ENCODE peak calls at places on chromosome 17, in seven cellular contexts. One of them, this sample, is unnamed.

GRCh38 chr17:75785770-75786538 is 1.3 kb downstream of the UNK start:
- DNase-seq in NCI-H69: peak
- DNase-seq in osteocyte: no peak
- DNase-seq in fibroblast of the aortic adventitia: peak
- DNase-seq in heart right ventricle: no peak
- DNase-seq in activated T-helper 2 cell treated with anti-CD3 and anti-CD28 coated beads, Interferon-gamma antibody, Interleukin-2, Interleukin-4, amounts not matched to agents 10 μg/mL and 5 μg/mL and 100 μg/mL, durations not matched to agents 14 hours and 24 hours and 36 hours: no peak
- DNase-seq in endothelial cell: no peak
- DNase-seq in this sample: no peak

GRCh38 chr17:688100-688989 is 26.3 kb downstream of the VPS53 start:
- DNase-seq in NCI-H69: no peak
- DNase-seq in osteocyte: no peak
- DNase-seq in fibroblast of the aortic adventitia: peak
- DNase-seq in heart right ventricle: peak
- DNase-seq in activated T-helper 2 cell treated with anti-CD3 and anti-CD28 coated beads, Interferon-gamma antibody, Interleukin-2, Interleukin-4, amounts not matched to agents 10 μg/mL and 5 μg/mL and 100 μg/mL, durations not matched to agents 14 hours and 24 hours and 36 hours: no peak
- DNase-seq in endothelial cell: peak
- DNase-seq in this sample: no peak

GRCh38 chr17:74130841-74131240 is 72.6 kb upstream of the RPL38 start:
- DNase-seq in NCI-H69: no peak
- DNase-seq in osteocyte: no peak
- DNase-seq in fibroblast of the aortic adventitia: no peak
- DNase-seq in heart right ventricle: no peak
- DNase-seq in activated T-helper 2 cell treated with anti-CD3 and anti-CD28 coated beads, Interferon-gamma antibody, Interleukin-2, Interleukin-4, amounts not matched to agents 10 μg/mL and 5 μg/mL and 100 μg/mL, durations not matched to agents 14 hours and 24 hours and 36 hours: no peak
- DNase-seq in endothelial cell: no peak
- DNase-seq in this sample: no peak

GRCh38 chr17:61594294-61594825 is 3.3 kb upstream of the NACA2 start:
- DNase-seq in NCI-H69: peak
- DNase-seq in osteocyte: no peak
- DNase-seq in fibroblast of the aortic adventitia: no peak
- DNase-seq in heart right ventricle: no peak
- DNase-seq in activated T-helper 2 cell treated with anti-CD3 and anti-CD28 coated beads, Interferon-gamma antibody, Interleukin-2, Interleukin-4, amounts not matched to agents 10 μg/mL and 5 μg/mL and 100 μg/mL, durations not matched to agents 14 hours and 24 hours and 36 hours: no peak
- DNase-seq in endothelial cell: no peak
- DNase-seq in this sample: no peak

GRCh38 chr17:43528988-43529814 is 16.9 kb downstream of the ETV4 start:
- DNase-seq in NCI-H69: no peak
- DNase-seq in osteocyte: no peak
- DNase-seq in fibroblast of the aortic adventitia: no peak
- DNase-seq in heart right ventricle: no peak
- DNase-seq in activated T-helper 2 cell treated with anti-CD3 and anti-CD28 coated beads, Interferon-gamma antibody, Interleukin-2, Interleukin-4, amounts not matched to agents 10 μg/mL and 5 μg/mL and 100 μg/mL, durations not matched to agents 14 hours and 24 hours and 36 hours: no peak
- DNase-seq in endothelial cell: no peak
- DNase-seq in this sample: no peak

GRCh38 chr17:48728232-48729231 is at the start of gene HOXB13:
- DNase-seq in NCI-H69: peak
- DNase-seq in osteocyte: no peak
- DNase-seq in fibroblast of the aortic adventitia: peak
- DNase-seq in heart right ventricle: no peak
- DNase-seq in activated T-helper 2 cell treated with anti-CD3 and anti-CD28 coated beads, Interferon-gamma antibody, Interleukin-2, Interleukin-4, amounts not matched to agents 10 μg/mL and 5 μg/mL and 100 μg/mL, durations not matched to agents 14 hours and 24 hours and 36 hours: no peak
- DNase-seq in endothelial cell: no peak
- DNase-seq in this sample: no peak

GRCh38 chr17:20080513-20080912 is 71.4 kb downstream of the SPECC1 start:
- DNase-seq in NCI-H69: no peak
- DNase-seq in osteocyte: peak
- DNase-seq in fibroblast of the aortic adventitia: no peak
- DNase-seq in heart right ventricle: no peak
- DNase-seq in activated T-helper 2 cell treated with anti-CD3 and anti-CD28 coated beads, Interferon-gamma antibody, Interleukin-2, Interleukin-4, amounts not matched to agents 10 μg/mL and 5 μg/mL and 100 μg/mL, durations not matched to agents 14 hours and 24 hours and 36 hours: no peak
- DNase-seq in endothelial cell: no peak
- DNase-seq in this sample: no peak

GRCh38 chr17:34527908-34528470 is 51.4 kb upstream of the TMEM132E start:
- DNase-seq in NCI-H69: peak
- DNase-seq in osteocyte: no peak
- DNase-seq in fibroblast of the aortic adventitia: no peak
- DNase-seq in heart right ventricle: no peak
- DNase-seq in activated T-helper 2 cell treated with anti-CD3 and anti-CD28 coated beads, Interferon-gamma antibody, Interleukin-2, Interleukin-4, amounts not matched to agents 10 μg/mL and 5 μg/mL and 100 μg/mL, durations not matched to agents 14 hours and 24 hours and 36 hours: no peak
- DNase-seq in endothelial cell: peak
- DNase-seq in this sample: no peak

GRCh38 chr17:70535986-70536385 is 366.7 kb downstream of the KCNJ2 start:
- DNase-seq in NCI-H69: no peak
- DNase-seq in osteocyte: no peak
- DNase-seq in fibroblast of the aortic adventitia: no peak
- DNase-seq in heart right ventricle: no peak
- DNase-seq in activated T-helper 2 cell treated with anti-CD3 and anti-CD28 coated beads, Interferon-gamma antibody, Interleukin-2, Interleukin-4, amounts not matched to agents 10 μg/mL and 5 μg/mL and 100 μg/mL, durations not matched to agents 14 hours and 24 hours and 36 hours: no peak
- DNase-seq in endothelial cell: no peak
- DNase-seq in this sample: no peak

GRCh38 chr17:81487487-81488275 is 24.9 kb downstream of the ACTG1 start:
- DNase-seq in NCI-H69: peak
- DNase-seq in osteocyte: no peak
- DNase-seq in fibroblast of the aortic adventitia: peak
- DNase-seq in heart right ventricle: peak
- DNase-seq in activated T-helper 2 cell treated with anti-CD3 and anti-CD28 coated beads, Interferon-gamma antibody, Interleukin-2, Interleukin-4, amounts not matched to agents 10 μg/mL and 5 μg/mL and 100 μg/mL, durations not matched to agents 14 hours and 24 hours and 36 hours: peak
- DNase-seq in endothelial cell: peak
- DNase-seq in this sample: peak

GRCh38 chr17:39022961-39023360 is 55.8 kb upstream of the FBXO47 start:
- DNase-seq in NCI-H69: no peak
- DNase-seq in osteocyte: no peak
- DNase-seq in fibroblast of the aortic adventitia: no peak
- DNase-seq in heart right ventricle: no peak
- DNase-seq in activated T-helper 2 cell treated with anti-CD3 and anti-CD28 coated beads, Interferon-gamma antibody, Interleukin-2, Interleukin-4, amounts not matched to agents 10 μg/mL and 5 μg/mL and 100 μg/mL, durations not matched to agents 14 hours and 24 hours and 36 hours: no peak
- DNase-seq in endothelial cell: no peak
- DNase-seq in this sample: no peak

GRCh38 chr17:72556944-72557826 is 436.4 kb downstream of the SOX9 start:
- DNase-seq in NCI-H69: peak
- DNase-seq in osteocyte: peak
- DNase-seq in fibroblast of the aortic adventitia: peak
- DNase-seq in heart right ventricle: peak
- DNase-seq in activated T-helper 2 cell treated with anti-CD3 and anti-CD28 coated beads, Interferon-gamma antibody, Interleukin-2, Interleukin-4, amounts not matched to agents 10 μg/mL and 5 μg/mL and 100 μg/mL, durations not matched to agents 14 hours and 24 hours and 36 hours: peak
- DNase-seq in endothelial cell: peak
- DNase-seq in this sample: peak

GRCh38 chr17:73635101-73635767 is 9.0 kb downstream of the SDK2 start:
- DNase-seq in NCI-H69: no peak
- DNase-seq in osteocyte: no peak
- DNase-seq in fibroblast of the aortic adventitia: no peak
- DNase-seq in heart right ventricle: no peak
- DNase-seq in activated T-helper 2 cell treated with anti-CD3 and anti-CD28 coated beads, Interferon-gamma antibody, Interleukin-2, Interleukin-4, amounts not matched to agents 10 μg/mL and 5 μg/mL and 100 μg/mL, durations not matched to agents 14 hours and 24 hours and 36 hours: no peak
- DNase-seq in endothelial cell: no peak
- DNase-seq in this sample: no peak

GRCh38 chr17:50184057-50184456 is 17.4 kb downstream of the COL1A1 start:
- DNase-seq in NCI-H69: peak
- DNase-seq in osteocyte: no peak
- DNase-seq in fibroblast of the aortic adventitia: peak
- DNase-seq in heart right ventricle: no peak
- DNase-seq in activated T-helper 2 cell treated with anti-CD3 and anti-CD28 coated beads, Interferon-gamma antibody, Interleukin-2, Interleukin-4, amounts not matched to agents 10 μg/mL and 5 μg/mL and 100 μg/mL, durations not matched to agents 14 hours and 24 hours and 36 hours: no peak
- DNase-seq in endothelial cell: no peak
- DNase-seq in this sample: no peak

GRCh38 chr17:7363311-7363710 is 8.4 kb downstream of the TMEM95 start:
- DNase-seq in NCI-H69: no peak
- DNase-seq in osteocyte: no peak
- DNase-seq in fibroblast of the aortic adventitia: no peak
- DNase-seq in heart right ventricle: no peak
- DNase-seq in activated T-helper 2 cell treated with anti-CD3 and anti-CD28 coated beads, Interferon-gamma antibody, Interleukin-2, Interleukin-4, amounts not matched to agents 10 μg/mL and 5 μg/mL and 100 μg/mL, durations not matched to agents 14 hours and 24 hours and 36 hours: no peak
- DNase-seq in endothelial cell: no peak
- DNase-seq in this sample: no peak

GRCh38 chr17:47254403-47254943 is 846 bp downstream of the ITGB3 start:
- DNase-seq in NCI-H69: peak
- DNase-seq in osteocyte: no peak
- DNase-seq in fibroblast of the aortic adventitia: no peak
- DNase-seq in heart right ventricle: no peak
- DNase-seq in activated T-helper 2 cell treated with anti-CD3 and anti-CD28 coated beads, Interferon-gamma antibody, Interleukin-2, Interleukin-4, amounts not matched to agents 10 μg/mL and 5 μg/mL and 100 μg/mL, durations not matched to agents 14 hours and 24 hours and 36 hours: no peak
- DNase-seq in endothelial cell: no peak
- DNase-seq in this sample: no peak

GRCh38 chr17:21204923-21205322 is 9.0 kb downstream of the TMEM11 start:
- DNase-seq in NCI-H69: no peak
- DNase-seq in osteocyte: no peak
- DNase-seq in fibroblast of the aortic adventitia: no peak
- DNase-seq in heart right ventricle: no peak
- DNase-seq in activated T-helper 2 cell treated with anti-CD3 and anti-CD28 coated beads, Interferon-gamma antibody, Interleukin-2, Interleukin-4, amounts not matched to agents 10 μg/mL and 5 μg/mL and 100 μg/mL, durations not matched to agents 14 hours and 24 hours and 36 hours: no peak
- DNase-seq in endothelial cell: no peak
- DNase-seq in this sample: no peak

GRCh38 chr17:50634123-50634914 is at the start of gene ABCC3:
- DNase-seq in NCI-H69: peak
- DNase-seq in osteocyte: no peak
- DNase-seq in fibroblast of the aortic adventitia: peak
- DNase-seq in heart right ventricle: no peak
- DNase-seq in activated T-helper 2 cell treated with anti-CD3 and anti-CD28 coated beads, Interferon-gamma antibody, Interleukin-2, Interleukin-4, amounts not matched to agents 10 μg/mL and 5 μg/mL and 100 μg/mL, durations not matched to agents 14 hours and 24 hours and 36 hours: no peak
- DNase-seq in endothelial cell: no peak
- DNase-seq in this sample: no peak

GRCh38 chr17:35856603-35857002 is 12.1 kb downstream of the HEATR9 start:
- DNase-seq in NCI-H69: no peak
- DNase-seq in osteocyte: no peak
- DNase-seq in fibroblast of the aortic adventitia: no peak
- DNase-seq in heart right ventricle: no peak
- DNase-seq in activated T-helper 2 cell treated with anti-CD3 and anti-CD28 coated beads, Interferon-gamma antibody, Interleukin-2, Interleukin-4, amounts not matched to agents 10 μg/mL and 5 μg/mL and 100 μg/mL, durations not matched to agents 14 hours and 24 hours and 36 hours: no peak
- DNase-seq in endothelial cell: no peak
- DNase-seq in this sample: no peak

GRCh38 chr17:12180644-12181261 is 160.1 kb downstream of the MAP2K4 start:
- DNase-seq in NCI-H69: peak
- DNase-seq in osteocyte: no peak
- DNase-seq in fibroblast of the aortic adventitia: peak
- DNase-seq in heart right ventricle: peak
- DNase-seq in activated T-helper 2 cell treated with anti-CD3 and anti-CD28 coated beads, Interferon-gamma antibody, Interleukin-2, Interleukin-4, amounts not matched to agents 10 μg/mL and 5 μg/mL and 100 μg/mL, durations not matched to agents 14 hours and 24 hours and 36 hours: no peak
- DNase-seq in endothelial cell: peak
- DNase-seq in this sample: no peak

GRCh38 chr17:21034350-21035235 is 8.2 kb downstream of the USP22 start:
- DNase-seq in NCI-H69: no peak
- DNase-seq in osteocyte: no peak
- DNase-seq in fibroblast of the aortic adventitia: peak
- DNase-seq in heart right ventricle: no peak
- DNase-seq in activated T-helper 2 cell treated with anti-CD3 and anti-CD28 coated beads, Interferon-gamma antibody, Interleukin-2, Interleukin-4, amounts not matched to agents 10 μg/mL and 5 μg/mL and 100 μg/mL, durations not matched to agents 14 hours and 24 hours and 36 hours: peak
- DNase-seq in endothelial cell: no peak
- DNase-seq in this sample: no peak

GRCh38 chr17:5610956-5611355 is 26.6 kb upstream of the NLRP1 start:
- DNase-seq in NCI-H69: no peak
- DNase-seq in osteocyte: no peak
- DNase-seq in fibroblast of the aortic adventitia: no peak
- DNase-seq in heart right ventricle: peak
- DNase-seq in activated T-helper 2 cell treated with anti-CD3 and anti-CD28 coated beads, Interferon-gamma antibody, Interleukin-2, Interleukin-4, amounts not matched to agents 10 μg/mL and 5 μg/mL and 100 μg/mL, durations not matched to agents 14 hours and 24 hours and 36 hours: no peak
- DNase-seq in endothelial cell: no peak
- DNase-seq in this sample: no peak

GRCh38 chr17:64281962-64282752 is 19.1 kb upstream of the TEX2 start:
- DNase-seq in NCI-H69: peak
- DNase-seq in osteocyte: no peak
- DNase-seq in fibroblast of the aortic adventitia: peak
- DNase-seq in heart right ventricle: peak
- DNase-seq in activated T-helper 2 cell treated with anti-CD3 and anti-CD28 coated beads, Interferon-gamma antibody, Interleukin-2, Interleukin-4, amounts not matched to agents 10 μg/mL and 5 μg/mL and 100 μg/mL, durations not matched to agents 14 hours and 24 hours and 36 hours: peak
- DNase-seq in endothelial cell: peak
- DNase-seq in this sample: peak

GRCh38 chr17:38749222-38750043 is 1.3 kb upstream of the PCGF2 start:
- DNase-seq in NCI-H69: peak
- DNase-seq in osteocyte: no peak
- DNase-seq in fibroblast of the aortic adventitia: peak
- DNase-seq in heart right ventricle: peak
- DNase-seq in activated T-helper 2 cell treated with anti-CD3 and anti-CD28 coated beads, Interferon-gamma antibody, Interleukin-2, Interleukin-4, amounts not matched to agents 10 μg/mL and 5 μg/mL and 100 μg/mL, durations not matched to agents 14 hours and 24 hours and 36 hours: no peak
- DNase-seq in endothelial cell: peak
- DNase-seq in this sample: peak

GRCh38 chr17:75498726-75499213 is 16.6 kb downstream of the CASKIN2 start:
- DNase-seq in NCI-H69: no peak
- DNase-seq in osteocyte: no peak
- DNase-seq in fibroblast of the aortic adventitia: no peak
- DNase-seq in heart right ventricle: no peak
- DNase-seq in activated T-helper 2 cell treated with anti-CD3 and anti-CD28 coated beads, Interferon-gamma antibody, Interleukin-2, Interleukin-4, amounts not matched to agents 10 μg/mL and 5 μg/mL and 100 μg/mL, durations not matched to agents 14 hours and 24 hours and 36 hours: no peak
- DNase-seq in endothelial cell: no peak
- DNase-seq in this sample: no peak

GRCh38 chr17:46212634-46213435 is 19.6 kb upstream of the KANSL1 start:
- DNase-seq in NCI-H69: peak
- DNase-seq in osteocyte: no peak
- DNase-seq in fibroblast of the aortic adventitia: peak
- DNase-seq in heart right ventricle: peak
- DNase-seq in activated T-helper 2 cell treated with anti-CD3 and anti-CD28 coated beads, Interferon-gamma antibody, Interleukin-2, Interleukin-4, amounts not matched to agents 10 μg/mL and 5 μg/mL and 100 μg/mL, durations not matched to agents 14 hours and 24 hours and 36 hours: peak
- DNase-seq in endothelial cell: peak
- DNase-seq in this sample: no peak

GRCh38 chr17:38656959-38657823 is 17.6 kb downstream of the EPOP start:
- DNase-seq in NCI-H69: no peak
- DNase-seq in osteocyte: no peak
- DNase-seq in fibroblast of the aortic adventitia: no peak
- DNase-seq in heart right ventricle: no peak
- DNase-seq in activated T-helper 2 cell treated with anti-CD3 and anti-CD28 coated beads, Interferon-gamma antibody, Interleukin-2, Interleukin-4, amounts not matched to agents 10 μg/mL and 5 μg/mL and 100 μg/mL, durations not matched to agents 14 hours and 24 hours and 36 hours: no peak
- DNase-seq in endothelial cell: no peak
- DNase-seq in this sample: no peak

GRCh38 chr17:59330314-59330942 is 1.0 kb upstream of the YPEL2 start:
- DNase-seq in NCI-H69: peak
- DNase-seq in osteocyte: no peak
- DNase-seq in fibroblast of the aortic adventitia: no peak
- DNase-seq in heart right ventricle: peak
- DNase-seq in activated T-helper 2 cell treated with anti-CD3 and anti-CD28 coated beads, Interferon-gamma antibody, Interleukin-2, Interleukin-4, amounts not matched to agents 10 μg/mL and 5 μg/mL and 100 μg/mL, durations not matched to agents 14 hours and 24 hours and 36 hours: no peak
- DNase-seq in endothelial cell: peak
- DNase-seq in this sample: peak

GRCh38 chr17:74369221-74369620 is 1.9 kb downstream of the GPR142 start:
- DNase-seq in NCI-H69: peak
- DNase-seq in osteocyte: no peak
- DNase-seq in fibroblast of the aortic adventitia: no peak
- DNase-seq in heart right ventricle: peak
- DNase-seq in activated T-helper 2 cell treated with anti-CD3 and anti-CD28 coated beads, Interferon-gamma antibody, Interleukin-2, Interleukin-4, amounts not matched to agents 10 μg/mL and 5 μg/mL and 100 μg/mL, durations not matched to agents 14 hours and 24 hours and 36 hours: peak
- DNase-seq in endothelial cell: no peak
- DNase-seq in this sample: no peak

GRCh38 chr17:82402865-82403264 is 15.3 kb upstream of the HEXD start:
- DNase-seq in NCI-H69: no peak
- DNase-seq in osteocyte: no peak
- DNase-seq in fibroblast of the aortic adventitia: no peak
- DNase-seq in heart right ventricle: no peak
- DNase-seq in activated T-helper 2 cell treated with anti-CD3 and anti-CD28 coated beads, Interferon-gamma antibody, Interleukin-2, Interleukin-4, amounts not matched to agents 10 μg/mL and 5 μg/mL and 100 μg/mL, durations not matched to agents 14 hours and 24 hours and 36 hours: no peak
- DNase-seq in endothelial cell: no peak
- DNase-seq in this sample: no peak

GRCh38 chr17:55793272-55793671 is 42.4 kb downstream of the PCTP start:
- DNase-seq in NCI-H69: no peak
- DNase-seq in osteocyte: no peak
- DNase-seq in fibroblast of the aortic adventitia: no peak
- DNase-seq in heart right ventricle: no peak
- DNase-seq in activated T-helper 2 cell treated with anti-CD3 and anti-CD28 coated beads, Interferon-gamma antibody, Interleukin-2, Interleukin-4, amounts not matched to agents 10 μg/mL and 5 μg/mL and 100 μg/mL, durations not matched to agents 14 hours and 24 hours and 36 hours: no peak
- DNase-seq in endothelial cell: no peak
- DNase-seq in this sample: no peak

GRCh38 chr17:31695456-31696090 is 163.5 kb downstream of the COPRS start:
- DNase-seq in NCI-H69: no peak
- DNase-seq in osteocyte: no peak
- DNase-seq in fibroblast of the aortic adventitia: peak
- DNase-seq in heart right ventricle: no peak
- DNase-seq in activated T-helper 2 cell treated with anti-CD3 and anti-CD28 coated beads, Interferon-gamma antibody, Interleukin-2, Interleukin-4, amounts not matched to agents 10 μg/mL and 5 μg/mL and 100 μg/mL, durations not matched to agents 14 hours and 24 hours and 36 hours: no peak
- DNase-seq in endothelial cell: no peak
- DNase-seq in this sample: no peak

GRCh38 chr17:82772026-82772425 is 20.2 kb downstream of the TBCD start:
- DNase-seq in NCI-H69: no peak
- DNase-seq in osteocyte: no peak
- DNase-seq in fibroblast of the aortic adventitia: peak
- DNase-seq in heart right ventricle: no peak
- DNase-seq in activated T-helper 2 cell treated with anti-CD3 and anti-CD28 coated beads, Interferon-gamma antibody, Interleukin-2, Interleukin-4, amounts not matched to agents 10 μg/mL and 5 μg/mL and 100 μg/mL, durations not matched to agents 14 hours and 24 hours and 36 hours: no peak
- DNase-seq in endothelial cell: no peak
- DNase-seq in this sample: no peak

This sample was measured in progenitor cell of endocrine pancreas.